ENCODE peak calls at places on chromosome 1, in seven cellular contexts. Z, M, O, T, S, Q and C are unnamed samples.

GRCh38 chr1:3482590-3482899 is 28.1 kb downstream of the ARHGEF16 start:
- DNase-seq in T (peak; percentile 38), M (no peak), Z (no peak), Q (no peak), S (no peak), O (no peak), C (no peak)

GRCh38 chr1:86773331-86774288 is 69.2 kb downstream of the SH3GLB1 start:
- DNase-seq in S (no peak), Z (peak; percentile 73), M (no peak), Q (no peak), O (peak; percentile 31), T (no peak), C (peak; percentile 68)

GRCh38 chr1:72438270-72438669 is 155.9 kb upstream of the NEGR1 start:
- DNase-seq in Z (no peak), O (peak; percentile 55), S (no peak), M (no peak), T (no peak), Q (no peak), C (no peak)

GRCh38 chr1:10965621-10966226 is 46.7 kb upstream of the TARDBP start:
- DNase-seq in Q (no peak), M (no peak), S (no peak), T (no peak), Z (peak; percentile 14), O (peak; percentile 33), C (no peak)

GRCh38 chr1:194069168-194069830 is 882.9 kb upstream of the B3GALT2 start:
- DNase-seq in Z (no peak), O (no peak), M (no peak), T (no peak), Q (no peak), S (peak; percentile 8), C (no peak)

GRCh38 chr1:165988275-165988674 is 160.9 kb downstream of the UCK2 start:
- DNase-seq in Q (peak; percentile 24), Z (no peak), M (no peak), T (peak; percentile 62), O (no peak), S (no peak), C (no peak)

GRCh38 chr1:156706647-156707008 is 1.2 kb upstream of the CRABP2 start:
- DNase-seq in Q (peak; percentile 90), T (peak; percentile 81), Z (no peak), M (no peak), S (peak; percentile 87), O (peak; percentile 71), C (peak; percentile 29)

GRCh38 chr1:24641646-24642151 is 1.4 kb upstream of the SRRM1 start:
- DNase-seq in T (peak; percentile 41), Z (peak; percentile 45), Q (peak; percentile 41), S (peak; percentile 48), O (peak; percentile 77), M (no peak), C (no peak)

GRCh38 chr1:214957330-214958137 is 125.0 kb upstream of the KCNK2 start:
- DNase-seq in S (peak; percentile 43), Z (no peak), Q (no peak), T (no peak), O (peak; percentile 97), M (no peak), C (peak; percentile 90)

GRCh38 chr1:87942165-87942564 is 613.5 kb downstream of the LMO4 start:
- DNase-seq in S (peak; percentile 60), Z (no peak), O (peak; percentile 75), M (no peak), T (no peak), Q (no peak), C (no peak)

GRCh38 chr1:247337961-247338360 is 6.3 kb upstream of the ZNF496 start:
- DNase-seq in M (no peak), Q (no peak), T (no peak), O (no peak), S (no peak), Z (no peak), C (no peak)

GRCh38 chr1:67489643-67490042 is 59.4 kb upstream of the SERBP1 start:
- DNase-seq in Q (peak; percentile 39), M (peak; percentile 13), S (peak; percentile 40), O (peak; percentile 7), Z (peak; percentile 45), T (peak; percentile 47), C (peak; percentile 42)

GRCh38 chr1:44072204-44072603 is 40.9 kb upstream of the SLC6A9 start:
- DNase-seq in M (peak; percentile 61), Z (no peak), S (no peak), O (peak; percentile 96), Q (no peak), T (no peak), C (peak; percentile 58)

GRCh38 chr1:24727490-24728214 is 17.6 kb upstream of the CLIC4 start:
- DNase-seq in S (peak; percentile 71), Z (peak; percentile 53), M (no peak), T (no peak), O (peak; percentile 96), Q (no peak), C (no peak)

GRCh38 chr1:91555074-91555730 is 54.6 kb downstream of the CDC7 start:
- DNase-seq in O (peak; percentile 62), T (peak; percentile 57), M (no peak), Z (no peak), S (no peak), Q (peak; percentile 42), C (peak; percentile 38)

GRCh38 chr1:100767176-100767876 is 47.8 kb downstream of the VCAM1 start:
- DNase-seq in T (no peak), Z (no peak), Q (no peak), O (peak; percentile 15), M (no peak), S (no peak), C (peak; percentile 52)

GRCh38 chr1:39722495-39722894 is 16.2 kb upstream of the PPIE start:
- DNase-seq in T (no peak), Z (no peak), S (no peak), M (no peak), O (peak; percentile 21), Q (no peak), C (peak; percentile 84)

GRCh38 chr1:31788825-31789256 is 24.7 kb upstream of the ADGRB2 start:
- DNase-seq in Q (no peak), S (no peak), O (peak; percentile 91), T (no peak), Z (peak; percentile 81), M (no peak), C (peak; percentile 56)

GRCh38 chr1:8816306-8816705 is 1.1 kb downstream of the RERE start:
- DNase-seq in O (peak; percentile 69), Q (no peak), S (no peak), T (no peak), Z (peak; percentile 14), M (no peak), C (peak; percentile 59)

GRCh38 chr1:8816831-8817412 is 518 bp downstream of the RERE start:
- DNase-seq in Q (peak; percentile 50), Z (peak; percentile 38), S (peak; percentile 41), T (peak; percentile 54), O (peak; percentile 45), M (no peak), C (peak; percentile 17)

GRCh38 chr1:8817413-8818324 is at the start of gene RERE:
- DNase-seq in Z (peak; percentile 96), Q (peak; percentile 97), O (peak; percentile 95), S (peak; percentile 97), T (peak; percentile 93), M (peak; percentile 78), C (peak; percentile 95)

GRCh38 chr1:8815582-8816285 is 1.7 kb downstream of the RERE start:
- DNase-seq in M (no peak), O (peak; percentile 44), T (no peak), S (peak; percentile 48), Z (peak; percentile 30), Q (peak; percentile 37), C (peak; percentile 6)

GRCh38 chr1:8818325-8818775 is 910 bp upstream of the RERE start:
- DNase-seq in M (peak; percentile 42), S (peak; percentile 63), Q (no peak), O (peak; percentile 91), T (no peak), Z (no peak), C (peak; percentile 92)
- TF ChIP-seq EZH2phosphoT487 in M (no peak), S (no peak), Q (no peak), O (no peak), T (no peak), Z (no peak), C (no peak)

GRCh38 chr1:65764052-65764451 is 28.6 kb upstream of the PDE4B start:
- DNase-seq in T (no peak), M (no peak), Q (no peak), Z (no peak), S (no peak), O (no peak), C (peak; percentile 12)
- TF ChIP-seq EZH2phosphoT487 in T (no peak), M (no peak), Q (no peak), Z (no peak), S (no peak), O (no peak), C (no peak)

GRCh38 chr1:109240158-109241152 is 8.9 kb upstream of the CELSR2 start:
- DNase-seq in Z (peak; percentile 37), T (peak; percentile 87), O (peak; percentile 91), M (no peak), S (no peak), Q (peak; percentile 45), C (peak; percentile 48)

GRCh38 chr1:109238382-109238781 is 11.0 kb upstream of the CELSR2 start:
- DNase-seq in Z (no peak), S (no peak), O (no peak), M (no peak), Q (no peak), T (no peak), C (no peak)

GRCh38 chr1:109239580-109240068 is 9.7 kb upstream of the CELSR2 start:
- DNase-seq in M (no peak), T (peak; percentile 92), O (peak; percentile 67), S (peak; percentile 63), Z (peak; percentile 72), Q (peak; percentile 78), C (peak; percentile 46)

GRCh38 chr1:109237512-109237911 is 11.8 kb upstream of the CELSR2 start:
- DNase-seq in T (no peak), S (no peak), Q (peak; percentile 43), M (no peak), Z (no peak), O (no peak), C (no peak)

DNA sequence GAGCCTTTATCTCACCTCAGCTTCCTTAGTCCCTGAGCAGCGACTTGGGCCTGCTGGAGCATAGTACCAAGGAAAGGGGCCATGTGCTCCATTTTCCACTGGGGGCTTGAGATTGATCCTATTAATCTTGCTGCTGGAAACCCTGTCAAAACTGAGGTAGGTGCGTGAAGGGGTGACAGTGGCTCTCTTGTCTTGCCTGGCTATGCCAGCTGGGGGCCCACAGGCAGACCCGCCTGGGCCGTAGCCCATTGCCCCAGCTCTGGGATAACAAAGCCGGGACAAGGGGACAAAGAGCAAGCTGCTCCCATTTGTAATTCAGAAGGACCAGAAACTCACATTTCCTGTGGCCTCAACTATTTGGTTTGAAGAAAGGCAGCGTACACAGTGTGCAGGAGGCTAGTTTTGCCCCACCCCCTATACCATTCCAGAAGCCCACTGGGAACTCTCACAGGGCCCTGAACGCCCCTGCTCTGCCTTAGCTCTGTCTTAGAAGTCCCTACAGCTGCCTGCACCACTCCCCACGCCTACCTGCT is 10.2 kb upstream of the CELSR2 start:
- DNase-seq in S (no peak), M (no peak), Q (no peak), O (no peak), T (no peak), Z (no peak), C (no peak)
- TF ChIP-seq EZH2phosphoT487 in S (no peak), M (no peak), Q (no peak), O (no peak), T (no peak), Z (no peak), C (no peak)

GRCh38 chr1:36675931-36676562 is 193.3 kb upstream of the CSF3R start:
- DNase-seq in Z (no peak), O (no peak), Q (no peak), T (no peak), S (no peak), M (no peak), C (no peak)
- TF ChIP-seq EZH2phosphoT487 in Z (no peak), O (no peak), Q (no peak), T (no peak), S (no peak), M (no peak), C (no peak)